ENCODE peak calls at places on chromosomes 4 and X, in six cellular contexts. K is heart left ventricle; Q is Calu3; U is fibroblast of mammary gland; B is H54; R is activated CD8-positive, alpha-beta memory T cell treated with anti-CD3 and anti-CD28 coated beads for 48 hours. P is an unnamed sample.

GRCh38 chr4:181376058-181376457 is 867.1 kb upstream of the TENM3 start:
- DNase-seq in U (no peak), R (no peak), B (no peak), Q (no peak), K (no peak), P (no peak)

GRCh38 chr4:141660880-141661279 is 24.5 kb downstream of the IL15 start:
- DNase-seq in Q (no peak), R (no peak), U (no peak), K (no peak), B (no peak), P (no peak)

GRCh38 chr4:168735735-168736134 is 238.9 kb downstream of the PALLD start:
- DNase-seq in K (no peak), B (no peak), R (no peak), Q (no peak), U (no peak), P (no peak)

GRCh38 chr4:113531572-113531971 is 230.0 kb downstream of the CAMK2D start:
- DNase-seq in B (no peak), Q (no peak), U (no peak), R (no peak), K (no peak), P (no peak)

GRCh38 chr4:138595731-138596465 is 353.7 kb upstream of the SLC7A11 start:
- DNase-seq in R (no peak), Q (no peak), B (no peak), K (peak), U (peak), P (no peak)

GRCh38 chrX:2568125-2568524 is 67.3 kb upstream of the DHRSX start:
- DNase-seq in U (no peak), R (no peak), Q (no peak), K (no peak), B (no peak), P (no peak)

GRCh38 chr4:36285784-36286480 is 4.5 kb downstream of the DTHD1 start:
- DNase-seq in B (no peak), Q (no peak), R (no peak), K (no peak), U (no peak), P (peak)

GRCh38 chr4:135201081-135201480 is 999.5 kb upstream of the PABPC4L start:
- DNase-seq in Q (no peak), R (no peak), U (no peak), K (no peak), B (no peak), P (no peak)

GRCh38 chr4:136927172-136927571 is 605.1 kb downstream of the PCDH18 start:
- DNase-seq in U (peak), K (no peak), B (peak), R (no peak), Q (no peak), P (peak)

GRCh38 chr4:147899512-147899911 is 167.6 kb downstream of the ARHGAP10 start:
- DNase-seq in R (no peak), K (no peak), Q (no peak), U (peak), B (no peak), P (no peak)

GRCh38 chr4:157220026-157220881 is at the start of gene GRIA2:
- DNase-seq in K (peak), Q (no peak), R (no peak), B (peak), U (peak), P (peak)

GRCh38 chrX:40094900-40095587 is 2.7 kb downstream of the BCOR start:
- DNase-seq in U (no peak), R (no peak), K (no peak), B (no peak), Q (no peak), P (no peak)

GRCh38 chr4:185540487-185541125 is 5.3 kb upstream of the PDLIM3 start:
- DNase-seq in K (no peak), U (no peak), Q (no peak), R (no peak), B (no peak), P (no peak)

GRCh38 chr4:5757536-5757935 is 46.5 kb downstream of the EVC start:
- DNase-seq in U (peak), K (no peak), R (no peak), B (no peak), Q (no peak), P (no peak)

GRCh38 chrX:38438321-38438720 is 85.9 kb downstream of the OTC start:
- DNase-seq in B (no peak), U (no peak), R (no peak), Q (no peak), K (no peak), P (no peak)

GRCh38 chr4:137510866-137511265 is 21.4 kb downstream of the PCDH18 start:
- DNase-seq in Q (peak), K (peak), U (peak), R (no peak), B (no peak), P (peak)

GRCh38 chr4:189305500-189305899 is 635.2 kb upstream of the FRG1 start:
- DNase-seq in B (no peak), K (no peak), Q (no peak), R (no peak), U (no peak), P (no peak)

GRCh38 chr4:169253087-169253675 is 17.6 kb downstream of the SH3RF1 start:
- DNase-seq in B (no peak), K (no peak), R (no peak), U (no peak), Q (no peak), P (peak)

GRCh38 chrX:15882704-15883539 is 28.3 kb upstream of the AP1S2 start:
- DNase-seq in Q (peak), K (no peak), B (no peak), R (no peak), U (peak), P (peak)

GRCh38 chr4:39933689-39934590 is 43.8 kb downstream of the PDS5A start:
- DNase-seq in K (no peak), Q (no peak), B (no peak), R (no peak), U (peak), P (no peak)

GRCh38 chrX:40012039-40012799 is 85.5 kb downstream of the BCOR start:
- DNase-seq in B (no peak), K (peak), R (no peak), U (peak), Q (peak), P (no peak)

GRCh38 chr4:179804440-179804839 is 2362.2 kb upstream of the AGA start:
- DNase-seq in R (no peak), B (no peak), K (no peak), U (no peak), Q (peak), P (no peak)

GRCh38 chr4:8920969-8921368 is 49.3 kb upstream of the HMX1 start:
- DNase-seq in Q (no peak), U (no peak), K (no peak), B (no peak), R (no peak), P (no peak)

GRCh38 chrX:140229187-140229586 is 263.9 kb upstream of the CXorf66 start:
- DNase-seq in B (no peak), R (no peak), U (no peak), Q (no peak), K (no peak), P (no peak)

GRCh38 chr4:139685180-139685579 is 19.6 kb downstream of the MGST2 start:
- DNase-seq in U (no peak), Q (no peak), B (no peak), K (no peak), R (no peak), P (no peak)

GRCh38 chrX:12210196-12210815 is 72.0 kb downstream of the FRMPD4 start:
- DNase-seq in K (peak), B (no peak), R (no peak), U (peak), Q (peak), P (peak)

GRCh38 chr4:87622303-87622702 is 14.0 kb downstream of the DSPP start:
- DNase-seq in B (no peak), U (no peak), Q (no peak), K (no peak), R (no peak), P (no peak)

GRCh38 chr4:67020079-67020807 is 525.1 kb downstream of the CENPC start:
- DNase-seq in Q (no peak), U (no peak), B (no peak), K (no peak), R (no peak), P (no peak)

GRCh38 chr4:110681381-110681780 is 58.5 kb upstream of the PITX2 start:
- DNase-seq in Q (no peak), B (no peak), R (no peak), U (peak), K (no peak), P (no peak)

GRCh38 chr4:31175242-31175910 is 455.2 kb downstream of the PCDH7 start:
- DNase-seq in Q (no peak), U (peak), K (no peak), B (no peak), R (no peak), P (no peak)

GRCh38 chr4:163755013-163755412 is 260.5 kb downstream of the TMA16 start:
- DNase-seq in U (peak), B (no peak), Q (no peak), R (no peak), K (no peak), P (peak)

GRCh38 chr4:89486042-89486441 is 178.4 kb upstream of the GPRIN3 start:
- DNase-seq in U (peak), Q (no peak), K (no peak), R (no peak), B (no peak), P (no peak)

GRCh38 chr4:33150139-33150538 is 2430.0 kb downstream of the PCDH7 start:
- DNase-seq in Q (no peak), U (no peak), K (no peak), B (no peak), R (no peak), P (no peak)

GRCh38 chrX:42832764-42833549 is 55.0 kb upstream of the PPP1R2C start:
- DNase-seq in B (no peak), Q (no peak), U (no peak), K (no peak), R (no peak), P (no peak)

GRCh38 chr4:72743078-72743477 is 174.1 kb upstream of the ADAMTS3 start:
- DNase-seq in K (no peak), U (no peak), Q (no peak), R (no peak), B (no peak), P (no peak)

GRCh38 chr4:25113915-25114904 is 46.0 kb downstream of the SEPSECS start:
- DNase-seq in K (no peak), B (no peak), U (peak), Q (no peak), R (no peak), P (no peak)